ENCODE peak calls at places on chromosome 14, in eight cellular contexts. One of them, this sample, is unnamed.

GRCh38 chr14:58705066-58705465 is 67.3 kb downstream of the DACT1 start:
- DNase-seq in HFF-Myc: no peak
- DNase-seq in upper lobe of left lung: no peak
- DNase-seq in OCI-LY7: no peak
- DNase-seq in MCF 10A: no peak
- DNase-seq in right lobe of liver: no peak
- DNase-seq in astrocyte of the cerebellum: no peak
- DNase-seq in heart right ventricle: no peak
- DNase-seq in this sample: no peak

GRCh38 chr14:62807636-62808035 is 237.6 kb downstream of the KCNH5 start:
- DNase-seq in MCF 10A: no peak
- DNase-seq in OCI-LY7: no peak
- DNase-seq in right lobe of liver: no peak
- DNase-seq in heart right ventricle: no peak
- DNase-seq in astrocyte of the cerebellum: no peak
- DNase-seq in HFF-Myc: no peak
- DNase-seq in upper lobe of left lung: no peak
- DNase-seq in this sample: no peak

GRCh38 chr14:32077081-32078029 is at the start of gene ARHGAP5:
- DNase-seq in heart right ventricle: peak
- DNase-seq in astrocyte of the cerebellum: no peak
- DNase-seq in OCI-LY7: peak
- DNase-seq in upper lobe of left lung: peak
- DNase-seq in right lobe of liver: peak
- DNase-seq in HFF-Myc: no peak
- DNase-seq in MCF 10A: peak
- DNase-seq in this sample: no peak

GRCh38 chr14:87935895-87936294 is 57.1 kb downstream of the GALC start:
- DNase-seq in heart right ventricle: no peak
- DNase-seq in right lobe of liver: no peak
- DNase-seq in upper lobe of left lung: no peak
- DNase-seq in MCF 10A: no peak
- DNase-seq in astrocyte of the cerebellum: no peak
- DNase-seq in OCI-LY7: no peak
- DNase-seq in HFF-Myc: no peak
- DNase-seq in this sample: no peak

GRCh38 chr14:74881425-74882102 is at the start of gene DLST:
- DNase-seq in OCI-LY7: peak
- DNase-seq in HFF-Myc: peak
- DNase-seq in upper lobe of left lung: peak
- DNase-seq in right lobe of liver: peak
- DNase-seq in heart right ventricle: peak
- DNase-seq in MCF 10A: peak
- DNase-seq in astrocyte of the cerebellum: peak
- DNase-seq in this sample: peak

GRCh38 chr14:74988131-74988530 is 14.6 kb upstream of the EIF2B2 start:
- DNase-seq in OCI-LY7: no peak
- DNase-seq in right lobe of liver: no peak
- DNase-seq in astrocyte of the cerebellum: no peak
- DNase-seq in heart right ventricle: no peak
- DNase-seq in HFF-Myc: peak
- DNase-seq in MCF 10A: peak
- DNase-seq in upper lobe of left lung: no peak
- DNase-seq in this sample: no peak

GRCh38 chr14:103898204-103898603 is 30.1 kb upstream of the TDRD9 start:
- DNase-seq in OCI-LY7: no peak
- DNase-seq in astrocyte of the cerebellum: no peak
- DNase-seq in HFF-Myc: no peak
- DNase-seq in heart right ventricle: no peak
- DNase-seq in upper lobe of left lung: no peak
- DNase-seq in MCF 10A: peak
- DNase-seq in right lobe of liver: no peak
- DNase-seq in this sample: no peak

GRCh38 chr14:103298620-103299019 is 35.4 kb upstream of the EIF5 start:
- DNase-seq in right lobe of liver: no peak
- DNase-seq in MCF 10A: no peak
- DNase-seq in upper lobe of left lung: no peak
- DNase-seq in HFF-Myc: no peak
- DNase-seq in OCI-LY7: no peak
- DNase-seq in heart right ventricle: no peak
- DNase-seq in astrocyte of the cerebellum: no peak
- DNase-seq in this sample: no peak

GRCh38 chr14:77051101-77051500 is 22.6 kb upstream of the IRF2BPL start:
- DNase-seq in upper lobe of left lung: peak
- DNase-seq in HFF-Myc: no peak
- DNase-seq in right lobe of liver: peak
- DNase-seq in astrocyte of the cerebellum: no peak
- DNase-seq in heart right ventricle: peak
- DNase-seq in MCF 10A: no peak
- DNase-seq in OCI-LY7: no peak
- DNase-seq in this sample: no peak

GRCh38 chr14:52329678-52330376 is 15.7 kb downstream of the PTGER2 start:
- DNase-seq in heart right ventricle: no peak
- DNase-seq in right lobe of liver: no peak
- DNase-seq in astrocyte of the cerebellum: no peak
- DNase-seq in HFF-Myc: no peak
- DNase-seq in upper lobe of left lung: no peak
- DNase-seq in MCF 10A: no peak
- DNase-seq in OCI-LY7: no peak
- DNase-seq in this sample: no peak

GRCh38 chr14:86777950-86778602 is 1214.9 kb downstream of the GALC start:
- DNase-seq in heart right ventricle: no peak
- DNase-seq in MCF 10A: peak
- DNase-seq in right lobe of liver: no peak
- DNase-seq in astrocyte of the cerebellum: peak
- DNase-seq in OCI-LY7: no peak
- DNase-seq in HFF-Myc: no peak
- DNase-seq in upper lobe of left lung: no peak
- DNase-seq in this sample: no peak

GRCh38 chr14:65164068-65164824 is 61.9 kb upstream of the MAX start:
- DNase-seq in right lobe of liver: no peak
- DNase-seq in astrocyte of the cerebellum: peak
- DNase-seq in heart right ventricle: peak
- DNase-seq in OCI-LY7: peak
- DNase-seq in upper lobe of left lung: no peak
- DNase-seq in HFF-Myc: peak
- DNase-seq in MCF 10A: peak
- DNase-seq in this sample: no peak

GRCh38 chr14:99451234-99451633 is 29.4 kb downstream of the SETD3 start:
- DNase-seq in heart right ventricle: no peak
- DNase-seq in HFF-Myc: no peak
- DNase-seq in MCF 10A: no peak
- DNase-seq in astrocyte of the cerebellum: no peak
- DNase-seq in upper lobe of left lung: no peak
- DNase-seq in right lobe of liver: no peak
- DNase-seq in OCI-LY7: no peak
- DNase-seq in this sample: no peak

GRCh38 chr14:80988742-80989429 is 33.5 kb downstream of the TSHR start:
- DNase-seq in HFF-Myc: no peak
- DNase-seq in OCI-LY7: peak
- DNase-seq in heart right ventricle: no peak
- DNase-seq in astrocyte of the cerebellum: no peak
- DNase-seq in upper lobe of left lung: no peak
- DNase-seq in MCF 10A: peak
- DNase-seq in right lobe of liver: no peak
- DNase-seq in this sample: no peak

GRCh38 chr14:22848391-22849164 is 12.2 kb downstream of the MMP14 start:
- DNase-seq in MCF 10A: no peak
- DNase-seq in upper lobe of left lung: peak
- DNase-seq in right lobe of liver: peak
- DNase-seq in astrocyte of the cerebellum: peak
- DNase-seq in HFF-Myc: peak
- DNase-seq in heart right ventricle: peak
- DNase-seq in OCI-LY7: no peak
- DNase-seq in this sample: peak

GRCh38 chr14:52068741-52069616 is at the start of gene NID2:
- DNase-seq in heart right ventricle: peak
- DNase-seq in MCF 10A: no peak
- DNase-seq in OCI-LY7: no peak
- DNase-seq in HFF-Myc: peak
- DNase-seq in upper lobe of left lung: peak
- DNase-seq in astrocyte of the cerebellum: peak
- DNase-seq in right lobe of liver: peak
- DNase-seq in this sample: peak

GRCh38 chr14:75647650-75648049 is 13.0 kb downstream of the ERG28 start:
- DNase-seq in right lobe of liver: peak
- DNase-seq in heart right ventricle: peak
- DNase-seq in HFF-Myc: no peak
- DNase-seq in astrocyte of the cerebellum: peak
- DNase-seq in OCI-LY7: no peak
- DNase-seq in MCF 10A: peak
- DNase-seq in upper lobe of left lung: no peak
- DNase-seq in this sample: no peak

GRCh38 chr14:103688906-103689902 is 26.0 kb downstream of the XRCC3 start:
- DNase-seq in right lobe of liver: no peak
- DNase-seq in OCI-LY7: peak
- DNase-seq in upper lobe of left lung: no peak
- DNase-seq in astrocyte of the cerebellum: peak
- DNase-seq in MCF 10A: no peak
- DNase-seq in heart right ventricle: no peak
- DNase-seq in HFF-Myc: no peak
- DNase-seq in this sample: no peak

GRCh38 chr14:76309572-76310551 is 66.1 kb upstream of the ESRRB start:
- DNase-seq in HFF-Myc: no peak
- DNase-seq in right lobe of liver: no peak
- DNase-seq in OCI-LY7: no peak
- DNase-seq in MCF 10A: no peak
- DNase-seq in heart right ventricle: peak
- DNase-seq in astrocyte of the cerebellum: no peak
- DNase-seq in upper lobe of left lung: peak
- DNase-seq in this sample: peak

GRCh38 chr14:103334644-103335603 is 887 bp downstream of the EIF5 start:
- DNase-seq in HFF-Myc: no peak
- DNase-seq in astrocyte of the cerebellum: peak
- DNase-seq in right lobe of liver: peak
- DNase-seq in heart right ventricle: peak
- DNase-seq in OCI-LY7: peak
- DNase-seq in MCF 10A: peak
- DNase-seq in upper lobe of left lung: peak
- DNase-seq in this sample: no peak

GRCh38 chr14:49512147-49512551 is 74.0 kb downstream of the RPS29 start:
- DNase-seq in HFF-Myc: peak
- DNase-seq in right lobe of liver: no peak
- DNase-seq in MCF 10A: peak
- DNase-seq in astrocyte of the cerebellum: peak
- DNase-seq in heart right ventricle: no peak
- DNase-seq in OCI-LY7: no peak
- DNase-seq in upper lobe of left lung: no peak
- DNase-seq in this sample: no peak

GRCh38 chr14:70924521-70924920 is 17.3 kb downstream of the PCNX1 start:
- DNase-seq in OCI-LY7: no peak
- DNase-seq in MCF 10A: no peak
- DNase-seq in astrocyte of the cerebellum: no peak
- DNase-seq in heart right ventricle: no peak
- DNase-seq in right lobe of liver: no peak
- DNase-seq in upper lobe of left lung: no peak
- DNase-seq in HFF-Myc: no peak
- DNase-seq in this sample: no peak

GRCh38 chr14:66237701-66238100 is 248.5 kb upstream of the CCDC196 start:
- DNase-seq in right lobe of liver: no peak
- DNase-seq in heart right ventricle: no peak
- DNase-seq in OCI-LY7: no peak
- DNase-seq in HFF-Myc: no peak
- DNase-seq in astrocyte of the cerebellum: no peak
- DNase-seq in MCF 10A: no peak
- DNase-seq in upper lobe of left lung: no peak
- DNase-seq in this sample: no peak

GRCh38 chr14:91796622-91797347 is 64.9 kb upstream of the CATSPERB start:
- DNase-seq in heart right ventricle: no peak
- DNase-seq in MCF 10A: no peak
- DNase-seq in HFF-Myc: no peak
- DNase-seq in right lobe of liver: no peak
- DNase-seq in OCI-LY7: no peak
- DNase-seq in astrocyte of the cerebellum: peak
- DNase-seq in upper lobe of left lung: no peak
- DNase-seq in this sample: no peak

GRCh38 chr14:69574954-69575295 is 254 bp upstream of the CCDC177 start:
- DNase-seq in OCI-LY7: no peak
- DNase-seq in right lobe of liver: no peak
- DNase-seq in MCF 10A: no peak
- DNase-seq in HFF-Myc: no peak
- DNase-seq in heart right ventricle: no peak
- DNase-seq in upper lobe of left lung: no peak
- DNase-seq in astrocyte of the cerebellum: no peak
- DNase-seq in this sample: no peak

GRCh38 chr14:30906752-30907658 is 32.6 kb downstream of the COCH start:
- DNase-seq in HFF-Myc: peak
- DNase-seq in upper lobe of left lung: no peak
- DNase-seq in right lobe of liver: no peak
- DNase-seq in MCF 10A: peak
- DNase-seq in OCI-LY7: peak
- DNase-seq in astrocyte of the cerebellum: no peak
- DNase-seq in heart right ventricle: no peak
- DNase-seq in this sample: no peak
- TF ChIP-seq CTCF in HFF-Myc: peak
- TF ChIP-seq CTCF in upper lobe of left lung: no peak
- TF ChIP-seq CTCF in right lobe of liver: peak
- TF ChIP-seq CTCF in MCF 10A: peak
- TF ChIP-seq CTCF in OCI-LY7: peak
- TF ChIP-seq CTCF in astrocyte of the cerebellum: peak
- TF ChIP-seq CTCF in heart right ventricle: peak
- TF ChIP-seq CTCF in this sample: no peak

GRCh38 chr14:94143239-94143638 is 13.8 kb upstream of the IFI27L2 start:
- DNase-seq in HFF-Myc: no peak
- DNase-seq in upper lobe of left lung: no peak
- DNase-seq in right lobe of liver: no peak
- DNase-seq in astrocyte of the cerebellum: no peak
- DNase-seq in MCF 10A: no peak
- DNase-seq in heart right ventricle: no peak
- DNase-seq in OCI-LY7: peak
- DNase-seq in this sample: no peak
- TF ChIP-seq CTCF in HFF-Myc: peak
- TF ChIP-seq CTCF in upper lobe of left lung: no peak
- TF ChIP-seq CTCF in right lobe of liver: peak
- TF ChIP-seq CTCF in astrocyte of the cerebellum: peak
- TF ChIP-seq CTCF in MCF 10A: peak
- TF ChIP-seq CTCF in heart right ventricle: peak
- TF ChIP-seq CTCF in OCI-LY7: peak
- TF ChIP-seq CTCF in this sample: peak

DNA sequence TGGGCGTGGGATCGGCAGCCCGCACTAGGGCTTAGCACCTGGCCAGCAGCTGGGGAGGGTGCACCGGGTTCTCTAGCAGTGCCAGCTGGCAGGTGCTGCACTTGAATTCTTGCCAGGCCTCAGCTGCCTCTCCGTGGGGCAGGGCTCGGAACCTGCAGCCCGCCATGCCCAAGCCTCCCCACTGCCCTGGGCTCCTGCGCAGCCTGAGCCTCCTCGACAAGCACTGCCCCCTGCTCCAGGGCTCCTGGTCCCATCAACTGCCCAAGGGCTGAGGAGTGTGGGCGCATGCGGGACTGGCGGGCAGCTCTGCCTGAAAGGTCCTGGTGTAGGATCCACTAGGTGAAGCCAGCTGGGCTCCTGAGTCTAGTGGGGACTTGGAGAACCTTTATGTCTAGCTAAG is 30.6 kb upstream of the SDR39U1 start:
- DNase-seq in HFF-Myc: no peak
- DNase-seq in OCI-LY7: no peak
- DNase-seq in MCF 10A: no peak
- DNase-seq in heart right ventricle: no peak
- DNase-seq in astrocyte of the cerebellum: no peak
- DNase-seq in upper lobe of left lung: peak
- DNase-seq in right lobe of liver: no peak
- DNase-seq in this sample: no peak
- TF ChIP-seq CTCF in HFF-Myc: no peak
- TF ChIP-seq CTCF in OCI-LY7: no peak
- TF ChIP-seq CTCF in MCF 10A: no peak
- TF ChIP-seq CTCF in heart right ventricle: no peak
- TF ChIP-seq CTCF in astrocyte of the cerebellum: no peak
- TF ChIP-seq CTCF in upper lobe of left lung: no peak
- TF ChIP-seq CTCF in right lobe of liver: no peak
- TF ChIP-seq CTCF in this sample: no peak

GRCh38 chr14:56118611-56119181 is 485 bp downstream of the PELI2 start:
- DNase-seq in HFF-Myc: no peak
- DNase-seq in heart right ventricle: peak
- DNase-seq in upper lobe of left lung: peak
- DNase-seq in right lobe of liver: peak
- DNase-seq in astrocyte of the cerebellum: no peak
- DNase-seq in OCI-LY7: peak
- DNase-seq in MCF 10A: no peak
- DNase-seq in this sample: no peak
- TF ChIP-seq CTCF in HFF-Myc: no peak
- TF ChIP-seq CTCF in heart right ventricle: no peak
- TF ChIP-seq CTCF in upper lobe of left lung: no peak
- TF ChIP-seq CTCF in right lobe of liver: no peak
- TF ChIP-seq CTCF in astrocyte of the cerebellum: no peak
- TF ChIP-seq CTCF in OCI-LY7: no peak
- TF ChIP-seq CTCF in MCF 10A: no peak
- TF ChIP-seq CTCF in this sample: no peak

This sample was measured in H1.